ENCODE peak calls at places on chromosomes 3 and 15, in five cellular contexts. R is progenitor cell of endocrine pancreas, M is IMR-90, W is bronchial epithelial cell, N is spleen. G is an unnamed sample.

GRCh38 chr15:97881568-97881967 is 78.9 kb upstream of the ARRDC4 start:
- DNase-seq in R (no peak), N (no peak), M (no peak), W (no peak), G (no peak)

GRCh38 chr15:35499723-35500122 is 46.2 kb downstream of the DPH6 start:
- DNase-seq in R (no peak), M (no peak), N (no peak), W (peak; percentile 93), G (no peak)

GRCh38 chr15:67769468-67770097 is 55.7 kb upstream of the SKOR1 start:
- DNase-seq in W (no peak), N (no peak), R (no peak), M (no peak), G (no peak)

GRCh38 chr3:185164428-185165217 is 11.8 kb upstream of the C3orf70 start:
- DNase-seq in M (no peak), R (no peak), N (no peak), W (no peak), G (no peak)

GRCh38 chr3:87350367-87351199 is 74.2 kb upstream of the POU1F1 start:
- DNase-seq in W (peak; percentile 59), R (no peak), M (peak; percentile 47), N (no peak), G (peak; percentile 9)

GRCh38 chr3:72439321-72440183 is 408.7 kb downstream of the SHQ1 start:
- DNase-seq in M (peak; percentile 20), N (no peak), W (no peak), R (no peak), G (no peak)

GRCh38 chr3:9809239-9809614 is 835 bp upstream of the TTLL3 start:
- DNase-seq in W (peak; percentile 32), M (no peak), R (no peak), N (no peak), G (no peak)

GRCh38 chr3:126554560-126555525 is 3.9 kb downstream of the C3orf22 start:
- DNase-seq in M (no peak), N (peak; percentile 77), R (peak; percentile 7), W (no peak), G (no peak)

GRCh38 chr15:42264790-42265189 is 8.2 kb upstream of the GANC start:
- DNase-seq in W (no peak), N (no peak), M (no peak), R (no peak), G (no peak)

GRCh38 chr15:55993804-55994539 is 560 bp upstream of the NEDD4 start:
- DNase-seq in W (peak; percentile 48), M (peak; percentile 68), R (no peak), N (no peak), G (no peak)

GRCh38 chr3:162710332-162711112 is 1213.9 kb downstream of the OTOL1 start:
- DNase-seq in N (no peak), R (no peak), W (no peak), M (no peak), G (no peak)

GRCh38 chr3:50390523-50391177 is 31.3 kb upstream of the TMEM115 start:
- DNase-seq in M (no peak), N (peak; percentile 81), W (peak; percentile 75), R (no peak), G (no peak)

GRCh38 chr15:56496635-56497034 is 31.7 kb upstream of the MNS1 start:
- DNase-seq in R (no peak), M (peak; percentile 79), N (no peak), W (peak; percentile 74), G (peak; percentile 13)

GRCh38 chr3:136819784-136820640 is 1.1 kb downstream of the SLC35G2 start:
- DNase-seq in R (peak; percentile 31), W (peak; percentile 86), M (peak; percentile 69), N (peak; percentile 84), G (peak; percentile 53)

GRCh38 chr15:27582741-27583400 is 516.2 kb downstream of the OCA2 start:
- DNase-seq in R (no peak), W (no peak), M (peak; percentile 20), N (no peak), G (no peak)

GRCh38 chr3:172804323-172804722 is 53.8 kb downstream of the ECT2 start:
- DNase-seq in M (no peak), R (no peak), N (no peak), W (no peak), G (no peak)

GRCh38 chr3:188473045-188473444 is 319.1 kb downstream of the LPP start:
- DNase-seq in W (no peak), M (no peak), R (no peak), N (no peak), G (no peak)

GRCh38 chr3:113485161-113485609 is 29.8 kb downstream of the SPICE1 start:
- DNase-seq in N (no peak), M (no peak), R (no peak), W (peak; percentile 68), G (no peak)

DNA sequence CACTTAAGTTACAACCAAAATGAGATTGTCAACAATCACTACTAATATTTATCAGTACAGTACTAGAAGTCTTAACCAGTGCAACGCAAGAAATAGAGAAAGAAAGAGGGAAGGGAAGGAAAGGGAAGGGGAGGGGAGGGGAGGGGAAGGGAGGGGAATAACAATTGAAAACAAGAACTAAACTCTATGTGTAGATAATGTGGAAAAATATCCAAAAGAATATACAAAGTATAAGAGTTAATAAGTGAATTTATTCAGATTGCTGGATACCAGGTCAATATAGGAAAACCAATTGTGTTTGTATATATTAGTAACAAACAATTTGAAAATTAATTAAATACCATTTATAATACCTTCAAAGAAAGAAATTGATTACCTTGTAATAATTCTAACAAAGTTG is 10.7 kb downstream of the ATP13A5 start:
- DNase-seq in R (no peak), N (no peak), W (no peak), M (no peak), G (no peak)
- TF ChIP-seq CTCF in R (no peak), N (no peak), W (no peak), M (no peak), G (no peak)

GRCh38 chr15:34437687-34438086 is at the start of gene GOLGA8A:
- DNase-seq in R (peak; percentile 24), N (peak; percentile 93), M (peak; percentile 51), W (peak; percentile 74), G (peak; percentile 68)

GRCh38 chr15:34434627-34435305 is 2.8 kb downstream of the GOLGA8A start:
- DNase-seq in R (no peak), N (peak; percentile 75), W (no peak), M (no peak), G (no peak)

GRCh38 chr15:34435658-34436057 is 1.9 kb downstream of the GOLGA8A start:
- DNase-seq in W (no peak), N (peak; percentile 62), M (no peak), R (no peak), G (no peak)

GRCh38 chr15:34436126-34436955 is 1.3 kb downstream of the GOLGA8A start:
- DNase-seq in M (no peak), R (no peak), N (peak; percentile 81), W (no peak), G (no peak)

DNA sequence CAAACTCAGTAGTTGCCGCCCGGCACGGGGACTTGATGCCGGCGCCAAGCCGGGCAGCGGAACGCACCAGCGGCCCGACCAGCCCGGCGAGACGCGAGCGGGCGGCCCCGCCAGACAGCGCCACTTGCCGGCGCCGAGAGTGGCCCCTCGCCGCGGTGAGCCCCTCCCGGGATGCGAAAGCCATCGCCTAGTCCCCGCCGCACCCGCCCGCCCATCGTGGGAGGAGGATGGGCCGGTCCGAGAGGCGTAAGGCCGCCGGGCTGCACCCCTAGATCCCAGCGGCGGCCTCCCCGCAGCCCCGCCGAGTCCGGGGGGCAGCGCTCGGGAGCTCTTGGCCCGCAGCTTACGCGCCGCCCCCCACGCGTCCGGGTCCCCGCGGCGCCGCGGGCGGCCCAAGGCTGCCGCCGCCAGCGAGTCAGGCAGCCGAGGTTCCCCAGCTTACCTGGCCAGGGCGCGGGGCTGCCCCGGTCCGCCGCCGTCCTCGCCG is 609 bp downstream of the GOLGA8A start:
- DNase-seq in R (peak; percentile 42), N (peak; percentile 89), W (no peak), M (peak; percentile 4), G (peak; percentile 57)
- TF ChIP-seq CTCF in R (peak; percentile 20), N (no peak), W (peak; percentile 13), M (no peak), G (no peak)

GRCh38 chr3:107675233-107675900 is 152.6 kb downstream of the BBX start:
- DNase-seq in M (no peak), R (no peak), N (no peak), W (no peak), G (no peak)

GRCh38 chr3:107674371-107674770 is 151.6 kb downstream of the BBX start:
- DNase-seq in R (no peak), M (peak; percentile 47), N (no peak), W (no peak), G (no peak)

GRCh38 chr3:107680698-107681097 is 157.9 kb downstream of the BBX start:
- DNase-seq in N (no peak), M (peak; percentile 51), W (peak; percentile 24), R (no peak), G (no peak)

GRCh38 chr3:107679911-107680310 is 157.1 kb downstream of the BBX start:
- DNase-seq in N (no peak), M (no peak), W (no peak), R (no peak), G (no peak)

DNA sequence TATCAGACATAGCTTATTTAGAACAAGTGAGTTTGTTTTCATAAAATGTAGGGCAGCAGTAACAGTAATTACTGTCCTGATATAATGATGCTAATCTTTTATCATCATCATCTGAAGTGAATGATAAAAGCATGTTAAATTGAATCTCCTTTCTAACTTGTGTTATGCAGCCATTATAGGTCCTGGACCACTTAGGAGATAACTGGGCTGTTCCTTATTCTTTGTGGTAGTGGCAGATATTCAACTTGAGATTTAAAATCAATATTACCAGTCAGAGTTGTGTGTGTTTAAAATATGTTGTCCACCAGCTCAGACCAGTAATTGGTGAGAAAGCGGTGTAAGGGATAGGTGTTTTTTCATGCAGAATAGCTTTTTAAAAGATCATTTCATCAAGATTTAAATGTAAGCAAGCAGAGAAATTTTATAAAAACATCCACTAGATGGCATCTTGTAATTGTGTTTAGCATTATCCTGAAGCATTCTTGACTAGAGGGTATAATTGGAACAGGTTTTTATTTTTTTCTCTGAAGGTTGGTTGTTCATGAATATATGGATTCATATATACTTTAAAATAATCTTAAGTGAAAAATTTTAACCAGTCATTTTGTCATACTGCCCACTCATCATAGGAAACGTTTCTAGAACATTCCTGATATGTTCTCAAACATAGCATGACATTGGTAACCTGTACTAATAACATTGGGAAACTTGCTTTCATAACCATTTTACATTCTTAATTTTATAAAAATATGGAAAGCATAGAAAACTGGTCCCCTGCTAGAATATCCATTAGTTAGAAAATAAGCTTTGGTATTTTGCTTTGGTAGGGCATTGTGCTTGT is 153.9 kb downstream of the BBX start:
- DNase-seq in W (peak; percentile 51), R (no peak), N (no peak), M (peak; percentile 43), G (no peak)
- TF ChIP-seq CTCF in W (peak; percentile 22), R (peak; percentile 66), N (peak; percentile 15), M (peak; percentile 57), G (peak; percentile 60)

GRCh38 chr15:45572627-45573026 is 14.6 kb upstream of the BLOC1S6 start:
- DNase-seq in N (no peak), R (no peak), W (no peak), M (no peak), G (no peak)

DNA sequence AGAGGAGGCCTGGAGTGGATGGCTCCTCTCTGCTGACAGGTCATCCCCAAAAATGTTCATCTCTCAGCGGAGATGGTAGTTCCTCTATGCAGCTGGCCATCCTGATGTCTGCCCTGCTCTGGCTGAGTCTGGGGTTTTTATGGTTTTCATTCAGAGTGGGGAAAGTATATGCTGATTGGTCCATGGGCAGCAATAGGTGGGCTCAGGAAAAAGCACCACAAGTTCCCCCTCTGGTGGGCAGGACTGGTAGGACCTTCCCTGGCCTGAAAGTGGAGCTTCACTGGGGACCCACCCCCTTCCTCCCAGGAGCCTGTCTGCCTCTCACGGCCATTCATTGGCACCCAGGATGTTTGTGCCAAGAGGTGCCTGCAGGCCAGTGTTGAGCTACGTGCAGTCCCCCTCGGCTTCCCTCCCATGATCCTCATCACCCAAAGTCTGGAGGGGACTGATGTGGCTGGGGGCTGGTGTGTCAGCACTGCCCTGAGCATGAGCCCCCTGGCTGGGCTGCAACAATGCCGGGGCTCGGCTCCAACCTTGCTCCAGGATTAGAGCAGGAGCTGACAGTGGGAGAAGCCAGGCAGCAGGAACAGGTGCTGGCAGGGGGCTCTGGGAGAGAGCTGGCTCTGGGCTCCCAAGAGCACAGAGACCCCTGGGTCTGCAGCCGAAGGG is 13.1 kb upstream of the BLOC1S6 start:
- DNase-seq in M (no peak), N (no peak), R (peak; percentile 69), W (no peak), G (peak; percentile 34)
- TF ChIP-seq CTCF in M (peak; percentile 30), N (no peak), R (peak; percentile 78), W (peak; percentile 30), G (peak; percentile 28)